ENCODE peak calls at places on chromosome 2, in six cellular contexts. J is myocyte; O is T follicular helper cell; U is stimulated activated CD4-positive, alpha-beta T cell treated with anti-CD3 and anti-CD28 coated beads, Interleukin-15, amount 100 ng/mL, for 24 hours; D is endodermal cell; I is thyroid gland. T is an unnamed sample.

GRCh38 chr2:19358242-19359020 is at the start of gene OSR1:
- DNase-seq in D (peak; percentile 91), I (peak; percentile 53), J (peak; percentile 89), O (no peak), U (peak; percentile 46), T (peak; percentile 40)

GRCh38 chr2:101307950-101308431 is 510 bp downstream of the RNF149 start:
- DNase-seq in U (peak; percentile 50), I (peak; percentile 30), J (no peak), D (peak; percentile 75), O (no peak), T (no peak)

GRCh38 chr2:202267495-202267894 is 1.9 kb downstream of the NOP58 start:
- DNase-seq in D (no peak), O (no peak), U (no peak), I (no peak), J (no peak), T (no peak)

GRCh38 chr2:167380555-167380954 is 492.3 kb downstream of the XIRP2 start:
- DNase-seq in I (no peak), U (no peak), J (no peak), D (no peak), O (no peak), T (no peak)

GRCh38 chr2:118269408-118270051 is 181.3 kb downstream of the INSIG2 start:
- DNase-seq in J (no peak), O (no peak), I (no peak), D (peak; percentile 73), U (no peak), T (no peak)

GRCh38 chr2:66437601-66438497 is 2.9 kb downstream of the MEIS1 start:
- DNase-seq in I (no peak), D (peak; percentile 68), J (no peak), O (no peak), U (no peak), T (no peak)

GRCh38 chr2:142142595-142142994 is 11.8 kb upstream of the LRP1B start:
- DNase-seq in J (no peak), O (no peak), I (no peak), U (no peak), D (no peak), T (no peak)

GRCh38 chr2:175396696-175397095 is 215.2 kb upstream of the ATP5MC3 start:
- DNase-seq in J (no peak), U (no peak), D (no peak), O (no peak), I (no peak), T (no peak)

T was measured in NCI-H526.